ENCODE peak calls at places on chromosomes 6 and 20, in nine cellular contexts. L is sciatic nerve; G is activated CD4-positive, alpha-beta T cell treated with anti-CD3 and anti-CD28 coated beads, Interleukin-2, amount 10 ng/mL, durations not matched to agents 7 days and 5 days; A is spleen; W is fibroblast of mammary gland; I is ACHN; J is RCC 7860; V is A172; T is KG1. O is an unnamed sample.

GRCh38 chr6:30685157-30685976 is 1.1 kb downstream of the PPP1R18 start:
- DNase-seq in T (peak), W (peak), L (peak), I (peak), G (peak), A (peak), J (peak), V (no peak), O (no peak)

GRCh38 chr20:12199703-12200102 is 282.0 kb downstream of the BTBD3 start:
- DNase-seq in A (no peak), J (no peak), L (no peak), I (no peak), T (no peak), V (no peak), G (no peak), W (no peak), O (no peak)

GRCh38 chr6:64553414-64553813 is 917.8 kb downstream of the PHF3 start:
- DNase-seq in G (no peak), W (no peak), A (no peak), I (no peak), V (no peak), L (no peak), T (no peak), J (no peak), O (no peak)

GRCh38 chr6:42766163-42766670 is 15.6 kb upstream of the BICRAL start:
- DNase-seq in L (no peak), J (peak), T (no peak), A (no peak), G (no peak), W (peak), I (no peak), V (peak), O (no peak)

GRCh38 chr20:33009214-33010132 is 2.0 kb downstream of the BPIFB2 start:
- DNase-seq in A (peak), G (no peak), V (no peak), T (no peak), I (no peak), J (no peak), W (no peak), L (no peak), O (no peak)

GRCh38 chr20:35166242-35166830 is 5.5 kb upstream of the PROCR start:
- DNase-seq in W (no peak), L (no peak), V (no peak), T (peak), A (peak), I (no peak), G (no peak), J (no peak), O (no peak)

GRCh38 chr6:52049252-52050050 is 38.0 kb downstream of the PKHD1 start:
- DNase-seq in J (peak), T (peak), G (peak), A (no peak), V (peak), W (peak), L (no peak), I (peak), O (no peak)

GRCh38 chr20:32642257-32643046 is 31.3 kb downstream of the C20orf203 start:
- DNase-seq in G (no peak), W (no peak), L (no peak), J (no peak), A (no peak), T (no peak), I (no peak), V (no peak), O (no peak)

GRCh38 chr6:169170583-169170955 is 83.1 kb downstream of the THBS2 start:
- DNase-seq in W (no peak), V (no peak), T (no peak), J (no peak), G (no peak), A (no peak), L (no peak), I (no peak), O (no peak)

GRCh38 chr6:137303436-137303835 is 84.3 kb upstream of the IFNGR1 start:
- DNase-seq in L (no peak), G (no peak), J (no peak), V (peak), A (no peak), T (no peak), I (no peak), W (no peak), O (no peak)

GRCh38 chr6:158642805-158643489 is 1.6 kb downstream of the DYNLT1 start:
- DNase-seq in T (no peak), I (peak), W (peak), V (no peak), G (no peak), A (no peak), L (no peak), J (peak), O (no peak)

GRCh38 chr6:142903806-142904205 is 41.2 kb downstream of the HIVEP2 start:
- DNase-seq in T (no peak), L (no peak), W (peak), G (no peak), V (peak), J (no peak), A (no peak), I (peak), O (no peak)

GRCh38 chr6:106783631-106784566 is 154.5 kb downstream of the QRSL1 start:
- DNase-seq in G (no peak), A (no peak), T (no peak), I (peak), L (no peak), J (peak), V (peak), W (peak), O (no peak)

GRCh38 chr20:728022-728944 is 40.0 kb downstream of the SLC52A3 start:
- DNase-seq in T (peak), J (no peak), A (peak), L (peak), W (peak), I (peak), V (peak), G (peak), O (no peak)

GRCh38 chr6:69632932-69633331 is 163.9 kb downstream of the LMBRD1 start:
- DNase-seq in I (no peak), W (no peak), T (no peak), J (no peak), G (no peak), V (no peak), L (no peak), A (no peak), O (no peak)

GRCh38 chr20:38770970-38771369 is 22.7 kb downstream of the ACTR5 start:
- DNase-seq in T (no peak), I (no peak), G (no peak), V (no peak), W (no peak), J (no peak), A (no peak), L (no peak), O (no peak)

GRCh38 chr6:169362501-169363121 is 109.0 kb upstream of the THBS2 start:
- DNase-seq in L (no peak), J (no peak), G (no peak), A (no peak), W (peak), T (no peak), V (no peak), I (no peak), O (peak)

GRCh38 chr6:33682341-33682740 is 29.2 kb downstream of the UQCC2 start:
- DNase-seq in W (no peak), L (no peak), G (no peak), J (no peak), A (no peak), I (no peak), V (no peak), T (no peak), O (no peak)

GRCh38 chr20:17680128-17680835 is 1.8 kb downstream of the RRBP1 start:
- DNase-seq in T (no peak), J (peak), W (peak), A (peak), V (peak), L (no peak), I (peak), G (no peak), O (peak)

GRCh38 chr6:105357147-105357546 is 45.7 kb downstream of the PREP start:
- DNase-seq in G (no peak), T (no peak), V (no peak), J (no peak), A (no peak), I (no peak), W (no peak), L (no peak), O (no peak)

GRCh38 chr6:163985710-163986109 is 571.2 kb downstream of the QKI start:
- DNase-seq in W (no peak), G (no peak), T (no peak), J (peak), V (peak), L (no peak), I (no peak), A (no peak), O (no peak)

GRCh38 chr6:2448826-2449571 is 203.6 kb upstream of the GMDS start:
- DNase-seq in V (peak), L (no peak), T (peak), W (peak), J (peak), A (no peak), I (peak), G (peak), O (peak)

GRCh38 chr6:157999100-158000051 is 17.7 kb downstream of the SYNJ2 start:
- DNase-seq in I (no peak), T (no peak), W (no peak), G (no peak), A (peak), J (no peak), L (no peak), V (no peak), O (no peak)

GRCh38 chr20:13262701-13263335 is 41.7 kb downstream of the ISM1 start:
- DNase-seq in A (no peak), W (no peak), J (no peak), G (no peak), I (no peak), T (no peak), L (no peak), V (peak), O (no peak)